ENCODE peak calls at places on chromosomes 5 and 9, in ten cellular contexts. Q is NCI-H187 treated with DMSO at 0.1 percent for 48 hours; M is gastrocnemius medialis; G is endothelial cell; K is activated CD8-positive, alpha-beta memory T cell treated with anti-CD3 and anti-CD28 coated beads for 48 hours; T is brain microvascular endothelial cell; I is adrenal gland; U is CD4-positive, alpha-beta T cell; H is naive thymus-derived CD4-positive, alpha-beta T cell; B is fibroblast of mammary gland. C is an unnamed sample.

GRCh38 chr9:88972401-88972800 is 18.9 kb upstream of the S1PR3 start:
- DNase-seq in G (no peak), I (no peak), T (no peak), H (no peak), K (no peak), Q (no peak), U (no peak), B (no peak), M (no peak), C (no peak)

GRCh38 chr5:149063017-149063687 is at the start of gene SH3TC2:
- DNase-seq in B (no peak), I (no peak), M (no peak), Q (no peak), G (peak), K (no peak), T (peak), U (no peak), H (no peak), C (peak)

GRCh38 chr9:81974764-81975163 is 13.8 kb upstream of the SPATA31D1 start:
- DNase-seq in T (no peak), H (no peak), I (no peak), K (no peak), B (no peak), Q (no peak), M (no peak), U (no peak), G (no peak), C (no peak)

GRCh38 chr9:7570107-7570720 is 229.4 kb downstream of the DMAC1 start:
- DNase-seq in T (peak), G (peak), U (peak), K (peak), I (peak), Q (peak), B (peak), M (no peak), H (peak), C (peak)

GRCh38 chr9:132451276-132451675 is 41.3 kb downstream of the CFAP77 start:
- DNase-seq in H (no peak), U (no peak), B (no peak), I (no peak), K (no peak), G (no peak), Q (no peak), M (no peak), T (no peak), C (no peak)

GRCh38 chr9:34338664-34339063 is 9.3 kb downstream of the NUDT2 start:
- DNase-seq in I (no peak), U (no peak), G (no peak), B (no peak), K (no peak), Q (no peak), M (no peak), H (no peak), T (no peak), C (no peak)

GRCh38 chr5:34959323-34959722 is 30.0 kb downstream of the DNAJC21 start:
- DNase-seq in Q (no peak), I (no peak), H (no peak), G (no peak), K (no peak), M (no peak), U (no peak), B (peak), T (peak), C (no peak)

GRCh38 chr5:54844905-54845566 is 140.4 kb downstream of the ESM1 start:
- DNase-seq in M (no peak), B (peak), K (no peak), G (no peak), I (no peak), H (no peak), U (no peak), Q (no peak), T (no peak), C (no peak)

GRCh38 chr5:27388755-27389154 is 350.4 kb upstream of the CDH9 start:
- DNase-seq in I (no peak), M (no peak), Q (no peak), H (no peak), T (no peak), G (no peak), B (no peak), U (no peak), K (no peak), C (no peak)

GRCh38 chr9:91089405-91090131 is 272.1 kb downstream of the AUH start:
- DNase-seq in Q (peak), K (no peak), G (no peak), I (peak), H (no peak), U (no peak), B (peak), T (peak), M (no peak), C (peak)

GRCh38 chr5:109191153-109191558 is 218.6 kb downstream of the PJA2 start:
- DNase-seq in Q (no peak), T (peak), G (no peak), M (no peak), U (no peak), H (no peak), I (peak), K (no peak), B (peak), C (peak)

GRCh38 chr5:86981898-86982297 is 285.8 kb upstream of the RASA1 start:
- DNase-seq in T (no peak), U (no peak), B (no peak), Q (no peak), H (no peak), M (no peak), G (no peak), K (no peak), I (no peak), C (no peak)

GRCh38 chr9:134066923-134067851 is 639 bp downstream of the BRD3 start:
- DNase-seq in Q (no peak), T (no peak), H (peak), M (no peak), B (peak), G (peak), I (peak), U (peak), K (no peak), C (peak)

GRCh38 chr5:177362102-177362868 is 4.6 kb downstream of the RGS14 start:
- DNase-seq in K (no peak), B (no peak), U (peak), T (no peak), Q (no peak), H (no peak), I (no peak), M (no peak), G (no peak), C (no peak)

C was measured in transverse colon.